ENCODE peak calls at places on chromosomes 2 and 18, in seven cellular contexts. Y is mesothelial cell of epicardium; C is IMR-90; G is HCT116; Q is right cardiac atrium; F is fibroblast of pulmonary artery; H is stimulated activated naive CD4-positive, alpha-beta T cell. R is an unnamed sample.

GRCh38 chr2:23994567-23994966 is 15.3 kb upstream of the MFSD2B start:
- DNase-seq in C (no peak), G (no peak), Y (no peak), H (no peak), F (no peak), Q (no peak), R (no peak)

GRCh38 chr2:26541401-26542193 is 63.7 kb upstream of the OTOF start:
- DNase-seq in G (no peak), C (no peak), H (no peak), F (no peak), Q (no peak), Y (no peak), R (no peak)

GRCh38 chr2:28448738-28449100 is 47.1 kb upstream of the PLB1 start:
- DNase-seq in F (no peak), Q (no peak), Y (no peak), G (no peak), H (no peak), C (no peak), R (no peak)

GRCh38 chr18:61702007-61702406 is 190.8 kb downstream of the RNF152 start:
- DNase-seq in Y (no peak), G (no peak), Q (no peak), C (peak), F (peak), H (no peak), R (no peak)

GRCh38 chr2:8090748-8091700 is 590.8 kb upstream of the ID2 start:
- DNase-seq in Q (peak), C (peak), Y (no peak), G (peak), F (peak), H (no peak), R (no peak)

GRCh38 chr2:96502891-96503636 is 2.1 kb downstream of the NEURL3 start:
- DNase-seq in G (no peak), H (no peak), Y (no peak), Q (peak), F (peak), C (no peak), R (no peak)

GRCh38 chr2:237874585-237875161 is 15.2 kb downstream of the RAMP1 start:
- DNase-seq in G (no peak), Q (no peak), C (peak), F (peak), Y (no peak), H (no peak), R (no peak)

GRCh38 chr2:196639180-196640030 is at the start of gene CCDC150:
- DNase-seq in G (peak), F (peak), Q (peak), H (peak), Y (peak), C (peak), R (peak)

GRCh38 chr2:106996136-106996769 is 110.3 kb upstream of the ST6GAL2 start:
- DNase-seq in Y (no peak), Q (no peak), F (no peak), H (no peak), G (no peak), C (no peak), R (no peak)

GRCh38 chr2:179910735-179911113 is 49.3 kb upstream of the ZNF385B start:
- DNase-seq in F (no peak), Y (no peak), H (no peak), C (no peak), Q (no peak), G (no peak), R (no peak)

GRCh38 chr2:204282525-204282924 is 262.8 kb upstream of the PARD3B start:
- DNase-seq in C (no peak), H (no peak), Y (no peak), F (no peak), G (no peak), Q (no peak), R (no peak)

GRCh38 chr2:191441761-191442160 is 196.6 kb downstream of the MYO1B start:
- DNase-seq in C (peak), G (no peak), Q (peak), Y (no peak), H (no peak), F (peak), R (no peak)